ENCODE peak calls at places on chromosomes 11 and 22, in seven cellular contexts. P is H9, X is endothelial cell, U is tibial artery, Y is psoas muscle, K is osteocyte, T is ovary. I is an unnamed sample.

GRCh38 chr22:21947040-21948014 is 5.3 kb downstream of the PPM1F start:
- DNase-seq in P (peak), X (peak), U (no peak), Y (no peak), K (no peak), T (no peak), I (peak)

GRCh38 chr11:99370557-99371200 is 349.9 kb downstream of the CNTN5 start:
- DNase-seq in P (peak), X (no peak), U (no peak), Y (peak), K (no peak), T (no peak), I (peak)

GRCh38 chr11:70826541-70826943 is 425.8 kb downstream of the SHANK2 start:
- DNase-seq in P (peak), X (peak), U (no peak), Y (no peak), K (no peak), T (no peak), I (no peak)

GRCh38 chr11:123308077-123308476 is 113.0 kb upstream of the CLMP start:
- DNase-seq in P (no peak), X (no peak), U (no peak), Y (no peak), K (no peak), T (no peak), I (peak)

GRCh38 chr22:46654927-46655595 is 34.9 kb downstream of the GRAMD4 start:
- DNase-seq in P (no peak), X (no peak), U (no peak), Y (no peak), K (no peak), T (no peak), I (no peak)

GRCh38 chr22:50303848-50304527 is 3.5 kb downstream of the PLXNB2 start:
- DNase-seq in P (peak), X (no peak), U (peak), Y (peak), K (no peak), T (no peak), I (no peak)

GRCh38 chr11:111941963-111942362 is 4.8 kb downstream of the DIXDC1 start:
- DNase-seq in P (no peak), X (no peak), U (no peak), Y (peak), K (peak), T (no peak), I (no peak)

GRCh38 chr11:6705905-6706535 is 22.9 kb upstream of the MRPL17 start:
- DNase-seq in P (peak), X (peak), U (no peak), Y (no peak), K (no peak), T (peak), I (peak)

GRCh38 chr11:38256436-38256835 is 1658.4 kb upstream of the RAG2 start:
- DNase-seq in P (no peak), X (no peak), U (no peak), Y (no peak), K (no peak), T (no peak), I (no peak)

GRCh38 chr11:61791737-61792309 is 576 bp downstream of the TMEM258 start:
- DNase-seq in P (no peak), X (peak), U (peak), Y (peak), K (no peak), T (peak), I (peak)

GRCh38 chr11:133936136-133936535 is 20.6 kb downstream of the IGSF9B start:
- DNase-seq in P (no peak), X (no peak), U (no peak), Y (no peak), K (no peak), T (no peak), I (no peak)

GRCh38 chr22:23772315-23773246 is at the start of gene MMP11:
- DNase-seq in P (peak), X (peak), U (peak), Y (peak), K (no peak), T (peak), I (no peak)

GRCh38 chr22:41479671-41480396 is 10.9 kb downstream of the ACO2 start:
- DNase-seq in P (peak), X (no peak), U (peak), Y (no peak), K (no peak), T (no peak), I (peak)

GRCh38 chr22:41597635-41597953 is 8.0 kb upstream of the PMM1 start:
- DNase-seq in P (no peak), X (no peak), U (no peak), Y (no peak), K (no peak), T (no peak), I (no peak)

GRCh38 chr11:125167954-125168821 is 3.6 kb downstream of the PKNOX2 start:
- DNase-seq in P (no peak), X (no peak), U (no peak), Y (no peak), K (no peak), T (no peak), I (peak)

GRCh38 chr11:16511109-16511806 is 154.9 kb upstream of the SOX6 start:
- DNase-seq in P (no peak), X (no peak), U (no peak), Y (no peak), K (no peak), T (no peak), I (no peak)

GRCh38 chr11:117199916-117200812 is 994 bp downstream of the TAGLN start:
- DNase-seq in P (no peak), X (no peak), U (no peak), Y (no peak), K (no peak), T (no peak), I (no peak)

GRCh38 chr22:20981787-20982562 is at the start of gene LZTR1:
- DNase-seq in P (peak), X (peak), U (peak), Y (peak), K (peak), T (peak), I (peak)

GRCh38 chr11:80855975-80856524 is 1415.2 kb upstream of the TENM4 start:
- DNase-seq in P (no peak), X (no peak), U (no peak), Y (no peak), K (no peak), T (no peak), I (peak)

GRCh38 chr11:74466916-74467885 is at the start of gene KCNE3:
- DNase-seq in P (peak), X (peak), U (peak), Y (peak), K (no peak), T (peak), I (peak)

GRCh38 chr11:16186680-16187079 is 169.7 kb downstream of the SOX6 start:
- DNase-seq in P (no peak), X (no peak), U (no peak), Y (peak), K (no peak), T (no peak), I (no peak)

GRCh38 chr22:25114369-25115362 is 85.0 kb upstream of the CRYBB3 start:
- DNase-seq in P (no peak), X (no peak), U (no peak), Y (no peak), K (no peak), T (no peak), I (no peak)

GRCh38 chr11:116579857-116580727 is 192.7 kb downstream of the BUD13 start:
- DNase-seq in P (peak), X (no peak), U (no peak), Y (no peak), K (no peak), T (no peak), I (no peak)

GRCh38 chr11:128607819-128608218 is 20.5 kb upstream of the ETS1 start:
- DNase-seq in P (no peak), X (no peak), U (no peak), Y (no peak), K (no peak), T (no peak), I (no peak)

GRCh38 chr11:120241277-120241676 is 1.3 kb downstream of the POU2F3 start:
- DNase-seq in P (no peak), X (no peak), U (no peak), Y (no peak), K (no peak), T (no peak), I (no peak)

GRCh38 chr11:120243221-120243620 is 3.3 kb downstream of the POU2F3 start:
- DNase-seq in P (no peak), X (no peak), U (no peak), Y (no peak), K (no peak), T (no peak), I (no peak)

GRCh38 chr11:120238968-120239620 is 846 bp upstream of the POU2F3 start:
- DNase-seq in P (no peak), X (no peak), U (no peak), Y (no peak), K (no peak), T (no peak), I (no peak)

GRCh38 chr11:120240866-120241265 is 926 bp downstream of the POU2F3 start:
- DNase-seq in P (no peak), X (no peak), U (no peak), Y (no peak), K (no peak), T (no peak), I (no peak)

DNA sequence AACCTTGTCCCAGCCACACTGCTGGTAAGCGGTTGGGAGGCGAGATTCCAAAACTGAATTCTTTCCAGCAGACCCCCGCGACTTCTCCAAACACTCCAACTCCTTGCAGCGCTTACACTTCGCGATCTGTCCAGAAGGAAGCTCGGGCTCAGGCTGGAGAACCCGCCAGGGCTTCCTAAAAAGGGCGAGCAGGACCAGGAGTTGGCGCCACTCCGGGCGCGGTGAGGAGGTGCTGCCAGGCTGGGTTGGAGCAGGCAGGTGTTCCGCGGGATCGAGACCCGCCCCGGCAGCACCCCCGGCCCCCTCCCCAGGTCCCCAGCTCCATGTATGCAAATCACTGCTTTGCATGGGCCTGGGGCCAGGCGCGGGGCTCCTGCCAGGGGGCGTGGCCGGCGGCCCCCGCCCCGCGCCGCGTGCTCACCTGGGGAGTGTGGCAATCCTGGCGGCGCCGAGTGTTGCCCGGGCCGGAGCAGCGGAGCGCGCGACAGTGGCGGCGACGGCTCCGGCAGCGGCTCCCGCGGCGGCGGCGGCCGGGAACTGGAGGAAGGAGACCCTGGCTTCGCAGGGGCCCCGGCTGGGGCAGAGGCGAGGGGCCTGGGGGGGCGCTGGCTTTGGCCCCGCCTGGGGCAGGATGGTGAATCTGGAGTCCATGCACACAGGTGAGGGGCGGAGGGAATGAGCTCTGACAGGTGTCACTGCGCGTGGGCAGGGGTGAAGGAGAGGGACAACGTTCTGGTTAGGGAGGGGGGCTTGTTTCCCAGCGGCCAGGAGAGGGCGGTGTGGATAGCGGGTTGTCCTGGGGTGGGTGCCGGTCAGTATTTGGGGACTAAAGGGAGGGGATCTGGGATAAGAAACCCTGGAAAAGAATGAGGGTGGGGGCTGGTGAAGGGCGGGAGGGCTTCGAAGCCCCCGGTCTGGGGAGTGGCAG is at the start of gene POU2F3:
- DNase-seq in P (peak), X (no peak), U (no peak), Y (no peak), K (no peak), T (no peak), I (no peak)
- TF ChIP-seq CTCF in P (peak), X (no peak), U (no peak), Y (no peak), K (no peak), T (no peak), I (peak)

GRCh38 chr11:73288197-73288872 is 16.2 kb downstream of the P2RY6 start:
- DNase-seq in P (no peak), X (no peak), U (no peak), Y (no peak), K (no peak), T (no peak), I (no peak)

GRCh38 chr11:73285721-73286120 is 13.6 kb downstream of the P2RY6 start:
- DNase-seq in P (no peak), X (no peak), U (peak), Y (no peak), K (no peak), T (no peak), I (no peak)

GRCh38 chr11:73287400-73288101 is 15.4 kb downstream of the P2RY6 start:
- DNase-seq in P (no peak), X (no peak), U (no peak), Y (no peak), K (no peak), T (no peak), I (no peak)

GRCh38 chr11:73284106-73284505 is 12.0 kb downstream of the P2RY6 start:
- DNase-seq in P (no peak), X (no peak), U (peak), Y (no peak), K (no peak), T (no peak), I (no peak)

GRCh38 chr11:73286240-73286810 is 14.2 kb downstream of the P2RY6 start:
- DNase-seq in P (no peak), X (no peak), U (peak), Y (no peak), K (no peak), T (no peak), I (no peak)
- TF ChIP-seq CTCF in P (no peak), X (peak), U (no peak), Y (no peak), K (no peak), T (no peak), I (peak)

DNA sequence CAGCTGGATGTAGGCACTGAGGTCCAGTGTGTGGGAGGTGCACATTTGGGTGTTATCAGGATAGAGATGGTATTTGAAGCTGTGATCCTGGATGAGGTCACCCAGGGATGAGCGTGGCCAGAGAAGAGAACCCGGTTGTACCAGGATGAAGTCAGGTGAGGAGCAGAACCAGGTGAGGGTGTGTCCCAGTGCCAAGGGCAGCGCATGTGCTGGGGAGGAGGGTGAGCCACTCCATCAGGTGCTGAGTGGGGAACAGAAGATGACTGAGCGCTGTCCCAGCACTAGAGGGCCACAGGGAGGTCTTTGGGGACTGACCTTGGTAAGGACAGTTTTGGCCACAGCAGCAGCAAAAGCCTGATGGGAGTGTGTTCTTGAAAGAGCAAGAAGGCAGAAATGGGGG is 2.7 kb downstream of the ARL2 start:
- DNase-seq in P (peak), X (no peak), U (no peak), Y (no peak), K (no peak), T (no peak), I (no peak)
- TF ChIP-seq CTCF in P (peak), X (no peak), U (no peak), Y (no peak), K (no peak), T (no peak), I (no peak)

GRCh38 chr11:45852018-45852711 is 4.9 kb downstream of the CRY2 start:
- DNase-seq in P (peak), X (no peak), U (peak), Y (no peak), K (no peak), T (no peak), I (no peak)
- TF ChIP-seq CTCF in P (peak), X (no peak), U (no peak), Y (no peak), K (no peak), T (no peak), I (no peak)

DNA sequence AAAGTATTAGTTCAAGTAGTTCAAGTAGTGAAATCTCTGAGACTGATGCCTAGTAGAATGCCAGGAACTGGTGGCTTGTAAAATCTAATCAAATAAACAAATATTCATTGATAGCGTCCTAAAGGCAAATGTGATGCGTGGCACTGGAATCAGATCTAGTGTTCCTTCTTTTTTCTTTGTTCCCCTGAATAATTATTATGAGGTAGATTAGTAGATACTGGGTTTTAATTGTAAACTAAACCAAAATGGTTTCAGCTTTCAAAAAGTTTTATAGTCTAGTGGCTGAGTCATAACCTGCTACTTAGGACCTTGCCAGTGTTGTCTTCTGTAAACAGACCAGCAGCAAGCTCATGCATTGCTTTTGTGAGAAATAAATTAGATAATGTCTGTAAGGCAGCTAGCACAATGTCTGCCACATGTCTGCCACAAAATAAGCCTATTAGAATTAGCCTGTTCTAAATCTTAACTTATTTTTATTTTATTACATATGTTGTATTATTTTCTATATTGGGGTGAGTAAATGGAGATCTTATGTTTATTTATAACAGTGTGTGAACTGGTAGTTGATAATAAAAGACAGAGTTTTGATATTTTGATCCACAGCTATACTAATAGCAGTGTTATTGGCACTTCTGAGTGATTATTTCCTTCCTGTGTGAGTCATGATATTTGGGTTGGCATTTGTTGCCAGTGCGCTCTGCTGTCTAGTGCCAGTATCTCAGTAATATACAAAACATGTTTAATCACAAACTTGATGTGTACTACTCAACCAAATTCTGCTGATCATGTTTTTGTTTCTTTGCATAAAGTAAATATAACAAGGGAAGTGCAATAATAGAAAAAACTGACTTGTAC is 135.7 kb downstream of the TMEM135 start:
- DNase-seq in P (no peak), X (no peak), U (no peak), Y (no peak), K (no peak), T (no peak), I (peak)
- TF ChIP-seq CTCF in P (no peak), X (no peak), U (no peak), Y (no peak), K (no peak), T (no peak), I (no peak)

I was measured in choroid plexus epithelial cell.